ENCODE peak calls at places on chromosomes 11 and 22, in four cellular contexts. D, Q, U and X are unnamed samples.
A peak's percentile ranks its signal among the peaks of the same experiment; 100 is the strongest.

GRCh38 chr11:15607361-15608036 is 492.8 kb downstream of the INSC start:
- DNase-seq in D (no peak), Q (no peak), U (no peak), X (no peak)

GRCh38 chr11:80414766-80415165 is 973.9 kb upstream of the TENM4 start:
- DNase-seq in D (no peak), Q (no peak), U (no peak), X (no peak)

GRCh38 chr11:92882828-92883611 is 86.4 kb upstream of the MTNR1B start:
- DNase-seq in D (no peak), Q (no peak), U (no peak), X (no peak)

GRCh38 chr11:61580292-61580888 is 486 bp downstream of the SYT7 start:
- DNase-seq in D (no peak), Q (no peak), U (no peak), X (no peak)

GRCh38 chr11:91907225-91907624 is 317.4 kb upstream of the FAT3 start:
- DNase-seq in D (no peak), Q (no peak), U (no peak), X (no peak)

GRCh38 chr22:35205141-35205775 is 52.0 kb upstream of the HMGXB4 start:
- DNase-seq in D (no peak), Q (no peak), U (no peak), X (no peak)

GRCh38 chr11:81792416-81792815 is 941.2 kb downstream of the FAM181B start:
- DNase-seq in D (no peak), Q (no peak), U (no peak), X (no peak)

GRCh38 chr22:19395276-19395675 is 36.3 kb downstream of the HIRA start:
- DNase-seq in D (no peak), Q (no peak), U (no peak), X (no peak)

GRCh38 chr11:44621140-44621681 is 55.7 kb downstream of the CD82 start:
- DNase-seq in D (peak; percentile 77), Q (no peak), U (peak; percentile 74), X (peak; percentile 31)

GRCh38 chr11:94400839-94401772 is at the start of gene GPR83:
- DNase-seq in D (no peak), Q (no peak), U (no peak), X (no peak)

GRCh38 chr22:45226681-45227186 is 14.0 kb downstream of the KIAA0930 start:
- DNase-seq in D (no peak), Q (no peak), U (no peak), X (no peak)

GRCh38 chr11:110587972-110588371 is 124.3 kb downstream of the ARHGAP20 start:
- DNase-seq in D (no peak), Q (no peak), U (no peak), X (no peak)

GRCh38 chr11:133503776-133504175 is 28.5 kb downstream of the OPCML start:
- DNase-seq in D (no peak), Q (no peak), U (no peak), X (no peak)

GRCh38 chr11:33454264-33454663 is 197.1 kb downstream of the HIPK3 start:
- DNase-seq in D (no peak), Q (no peak), U (no peak), X (no peak)

GRCh38 chr11:35111171-35112055 is 27.6 kb upstream of the CD44 start:
- DNase-seq in D (peak; percentile 31), Q (no peak), U (peak; percentile 54), X (no peak)

GRCh38 chr11:1852885-1853284 is at the start of gene LSP1:
- DNase-seq in D (peak; percentile 80), Q (no peak), U (no peak), X (no peak)

GRCh38 chr11:31725176-31725575 is 85.9 kb downstream of the PAX6 start:
- DNase-seq in D (no peak), Q (no peak), U (no peak), X (no peak)

GRCh38 chr22:24451162-24451561 is 23.8 kb downstream of the ADORA2A start:
- DNase-seq in D (no peak), Q (no peak), U (no peak), X (no peak)
- H3K27ac ChIP-seq in D (no peak overlapping the region), Q (no peak overlapping the region), U (peak overlapping the region; percentile 5), X (no peak overlapping the region)

GRCh38 chr11:22169833-22170232 is 23.1 kb upstream of the ANO5 start:
- DNase-seq in D (no peak), Q (no peak), U (no peak), X (no peak)
- TF ChIP-seq CTCF in D (peak; percentile 31), Q (no peak), U (peak; percentile 47), X (peak; percentile 9)

DNA sequence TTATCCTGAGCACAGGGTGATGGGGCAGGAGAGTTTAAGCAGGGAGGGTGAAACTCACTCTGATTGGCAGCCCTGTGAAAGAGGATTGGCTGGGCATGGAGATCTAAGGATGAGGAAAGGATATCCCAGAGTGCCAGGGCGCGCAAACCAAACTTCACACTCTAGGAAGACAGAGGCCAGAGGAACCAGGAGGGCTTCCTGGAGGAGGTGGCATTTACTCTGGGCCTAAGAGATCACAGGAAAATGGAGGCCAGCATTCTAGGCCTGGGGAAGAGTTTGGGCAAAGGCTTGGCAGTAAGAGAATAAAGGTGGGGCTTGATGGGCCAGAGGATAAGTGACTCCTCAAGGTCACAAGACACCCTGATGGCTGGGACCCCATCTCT is 377 bp upstream of the NCF4 start:
- DNase-seq in D (no peak), Q (no peak), U (no peak), X (no peak)
- H3K4me3 ChIP-seq in D (no peak overlapping the region), Q (no peak overlapping the region), U (no peak overlapping the region), X (no peak overlapping the region)

DNA sequence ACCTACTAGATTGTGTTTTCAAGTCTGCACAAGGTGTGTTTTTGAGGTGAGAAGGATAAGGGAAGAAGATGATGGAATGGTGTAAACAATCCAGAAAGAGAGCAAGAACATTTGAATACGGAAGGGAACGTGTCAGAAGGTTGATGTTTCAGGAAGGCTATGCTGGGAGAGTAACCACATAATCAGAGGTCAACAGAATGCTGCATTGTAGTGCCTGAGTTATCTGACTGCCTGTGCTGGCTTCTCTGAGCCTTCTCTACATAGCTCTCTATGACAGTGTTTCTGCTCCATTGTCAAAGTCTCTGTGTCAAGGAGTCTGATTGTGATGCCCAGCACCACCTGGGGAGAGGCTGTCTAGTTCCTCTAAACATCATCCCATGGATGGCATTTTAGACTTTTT is 74.1 kb downstream of the CYB5R2 start:
- DNase-seq in D (no peak), Q (no peak), U (no peak), X (no peak)
- H3K27ac ChIP-seq in D (no peak overlapping the region), Q (peak overlapping the region; percentile 82), U (no peak overlapping the region), X (no peak overlapping the region)

GRCh38 chr11:45937916-45938315 is 15.5 kb downstream of the LARGE2 start:
- DNase-seq in D (no peak), Q (no peak), U (no peak), X (no peak)
- TF ChIP-seq CTCF in D (no peak), Q (no peak), U (no peak), X (no peak)

DNA sequence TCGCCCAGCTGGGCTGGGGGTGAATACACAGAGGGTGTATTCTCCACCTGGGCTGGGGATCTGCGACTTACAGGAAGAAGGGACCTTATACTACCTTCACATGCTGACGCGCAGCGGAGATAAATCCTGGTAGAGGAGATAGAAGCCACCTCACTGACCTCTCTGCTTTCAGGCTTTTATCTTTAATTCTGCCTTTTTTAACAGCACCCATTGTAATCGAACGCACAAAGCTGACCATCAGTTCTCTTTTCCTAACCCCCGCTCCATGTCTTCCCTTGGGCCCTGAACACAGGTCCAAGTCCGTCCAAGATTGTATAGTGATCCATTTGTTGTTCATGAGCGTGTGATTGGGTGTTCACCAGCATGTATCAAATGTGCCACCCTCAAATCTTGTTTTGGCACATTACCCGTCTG is 664 bp upstream of the LAMTOR1 start:
- DNase-seq in D (no peak), Q (no peak), U (no peak), X (no peak)
- H3K4me3 ChIP-seq in D (no peak overlapping the region), Q (peak overlapping the region; percentile 84), U (peak overlapping the region; percentile 85), X (peak overlapping the region; percentile 90)

GRCh38 chr11:67371199-67371548 is 2.2 kb downstream of the CLCF1 start:
- DNase-seq in D (no peak), Q (no peak), U (no peak), X (no peak)

GRCh38 chr11:67369275-67369674 is 4.1 kb downstream of the CLCF1 start:
- DNase-seq in D (no peak), Q (no peak), U (no peak), X (no peak)

GRCh38 chr11:67368621-67369020 is 4.8 kb downstream of the CLCF1 start:
- DNase-seq in D (no peak), Q (no peak), U (no peak), X (no peak)

GRCh38 chr11:67370351-67371076 is 2.9 kb downstream of the CLCF1 start:
- DNase-seq in D (no peak), Q (no peak), U (no peak), X (no peak)

DNA sequence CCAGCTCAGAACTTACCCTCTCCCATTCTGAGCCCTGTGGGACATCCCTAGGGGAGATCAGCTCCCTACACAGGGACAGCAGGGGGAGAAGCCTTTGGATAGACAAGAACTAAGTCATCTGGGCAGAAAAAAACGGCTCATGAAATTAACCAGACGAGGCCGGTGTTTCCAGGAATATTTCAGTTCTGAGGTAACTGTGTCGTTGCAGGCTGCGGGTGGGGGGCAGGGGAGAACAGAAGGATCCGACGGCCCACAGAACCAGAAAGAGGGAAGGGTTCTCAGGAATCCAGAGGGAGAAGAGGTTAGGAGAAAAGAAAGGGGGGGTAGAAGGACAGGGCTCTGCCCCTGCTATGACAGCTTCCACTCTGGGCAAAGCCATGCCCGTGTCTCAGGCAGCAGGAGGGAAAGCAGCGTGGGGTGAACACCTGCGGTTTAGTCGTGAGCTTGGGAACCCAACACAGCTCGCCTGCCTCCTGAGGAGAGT is 3.6 kb downstream of the CLCF1 start:
- DNase-seq in D (no peak), Q (no peak), U (no peak), X (no peak)
- H3K27ac ChIP-seq in D (peak overlapping the region; percentile 96), Q (no peak overlapping the region), U (no peak overlapping the region), X (no peak overlapping the region)

GRCh38 chr11:70928854-70929598 is 323.4 kb downstream of the SHANK2 start:
- DNase-seq in D (no peak), Q (no peak), U (no peak), X (no peak)
- TF ChIP-seq CTCF in D (no peak), Q (no peak), U (no peak), X (no peak)

DNA sequence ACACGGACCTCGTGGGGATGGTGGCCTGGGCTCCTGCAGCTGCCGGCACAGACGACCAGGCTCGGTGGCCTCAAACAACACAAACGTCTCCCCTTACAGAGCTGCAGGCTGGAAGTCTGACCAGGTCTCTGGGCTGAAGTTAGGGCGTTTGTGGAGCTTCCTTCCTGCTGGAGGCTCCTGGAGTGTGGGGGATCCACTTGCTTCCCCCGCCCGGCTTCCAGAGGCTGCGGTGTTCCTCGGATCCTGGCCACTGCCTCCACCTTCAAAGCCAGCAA is 313.5 kb downstream of the CTTN start:
- DNase-seq in D (no peak), Q (no peak), U (no peak), X (no peak)
- H3K4me3 ChIP-seq in D (no peak overlapping the region), Q (no peak overlapping the region), U (no peak overlapping the region), X (no peak overlapping the region)